ENCODE peak calls at places on chromosomes 2 and 18, in ten cellular contexts. L is heart left ventricle, I is SK-N-SH, P is nephron progenitor cell, D is neural crest cell, M is osteocyte, K is upper lobe of left lung, J is IMR-90, N is WTC11, C is fibroblast of lung. B is an unnamed sample.

GRCh38 chr18:75752864-75753263 is 325.4 kb upstream of the SMIM21 start:
- DNase-seq in L (no peak), I (no peak), P (no peak), D (no peak), M (no peak), K (no peak), J (no peak), N (peak; percentile 12), C (no peak), B (no peak)

GRCh38 chr2:12587729-12588522 is 128.8 kb upstream of the TRIB2 start:
- DNase-seq in L (no peak), I (no peak), P (no peak), D (no peak), M (no peak), K (peak; percentile 25), J (peak; percentile 96), N (no peak), C (peak; percentile 94), B (no peak)

GRCh38 chr2:240946046-240946445 is 39.9 kb downstream of the CROCC2 start:
- DNase-seq in L (peak; percentile 14), I (no peak), P (no peak), D (no peak), M (peak; percentile 71), K (no peak), J (no peak), N (peak; percentile 10), C (no peak), B (no peak)

GRCh38 chr2:180442860-180443644 is 436.0 kb upstream of the CWC22 start:
- DNase-seq in L (no peak), I (no peak), P (no peak), D (no peak), M (no peak), K (no peak), J (no peak), N (no peak), C (no peak), B (no peak)

GRCh38 chr2:237434916-237435315 is 21.0 kb upstream of the COL6A3 start:
- DNase-seq in L (no peak), I (no peak), P (peak; percentile 47), D (no peak), M (no peak), K (no peak), J (peak; percentile 75), N (no peak), C (no peak), B (peak; percentile 73)

GRCh38 chr2:10547011-10547410 is 98.9 kb upstream of the ODC1 start:
- DNase-seq in L (no peak), I (no peak), P (no peak), D (no peak), M (no peak), K (no peak), J (peak; percentile 58), N (no peak), C (no peak), B (no peak)

GRCh38 chr18:65942854-65943253 is 192.0 kb downstream of the CDH7 start:
- DNase-seq in L (no peak), I (no peak), P (no peak), D (no peak), M (no peak), K (no peak), J (no peak), N (no peak), C (no peak), B (peak; percentile 41)

GRCh38 chr2:146587291-146587713 is 1257.5 kb upstream of the ACVR2A start:
- DNase-seq in L (no peak), I (peak; percentile 4), P (no peak), D (no peak), M (no peak), K (no peak), J (no peak), N (no peak), C (no peak), B (no peak)

GRCh38 chr2:106575955-106576354 is 88.8 kb downstream of the CD8B2 start:
- DNase-seq in L (peak; percentile 40), I (peak; percentile 64), P (peak; percentile 61), D (no peak), M (peak; percentile 87), K (no peak), J (peak; percentile 56), N (peak; percentile 60), C (peak; percentile 44), B (no peak)

GRCh38 chr18:50751490-50751889 is 68.3 kb downstream of the MRO start:
- DNase-seq in L (no peak), I (peak; percentile 54), P (no peak), D (no peak), M (no peak), K (no peak), J (no peak), N (no peak), C (no peak), B (no peak)

GRCh38 chr2:9439536-9439935 is 16.1 kb downstream of the CPSF3 start:
- DNase-seq in L (no peak), I (no peak), P (no peak), D (no peak), M (no peak), K (no peak), J (peak; percentile 61), N (no peak), C (no peak), B (no peak)

GRCh38 chr2:33448216-33448899 is 28.1 kb upstream of the RASGRP3 start:
- DNase-seq in L (no peak), I (no peak), P (no peak), D (no peak), M (no peak), K (no peak), J (no peak), N (no peak), C (no peak), B (no peak)

DNA sequence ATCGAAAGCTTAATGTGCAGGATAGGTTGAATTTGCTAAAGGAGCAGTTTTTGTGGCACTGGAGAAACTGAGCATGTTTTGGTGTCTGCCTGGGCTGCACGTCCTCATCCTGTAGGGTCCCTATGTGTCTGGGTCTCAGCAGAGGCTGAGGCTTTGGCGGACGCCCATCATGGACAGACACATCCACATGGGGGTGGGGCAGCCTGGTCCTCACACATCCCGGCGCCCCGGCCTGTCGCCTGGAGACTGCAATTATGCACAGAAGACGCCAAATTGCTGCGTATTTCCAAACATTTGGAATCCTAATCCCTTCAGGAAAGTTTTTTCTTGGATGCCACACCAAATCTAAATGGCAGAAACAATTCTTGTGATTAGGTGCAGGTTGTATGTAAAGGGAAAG is 128.2 kb upstream of the TWIST2 start:
- DNase-seq in L (no peak), I (no peak), P (no peak), D (no peak), M (peak; percentile 76), K (no peak), J (no peak), N (no peak), C (no peak), B (no peak)
- TF ChIP-seq CTCF in L (no peak), I (no peak), P (no peak), D (no peak), M (no peak), K (no peak), J (no peak), N (no peak), C (no peak), B (no peak)

GRCh38 chr2:202944816-202945215 is 32.7 kb downstream of the CARF start:
- DNase-seq in L (no peak), I (no peak), P (no peak), D (no peak), M (no peak), K (no peak), J (peak; percentile 71), N (no peak), C (no peak), B (no peak)

GRCh38 chr2:202941771-202942170 is 29.7 kb downstream of the CARF start:
- DNase-seq in L (no peak), I (no peak), P (no peak), D (no peak), M (no peak), K (no peak), J (peak; percentile 83), N (no peak), C (no peak), B (no peak)

GRCh38 chr2:202945497-202945896 is 33.4 kb downstream of the CARF start:
- DNase-seq in L (no peak), I (no peak), P (no peak), D (no peak), M (no peak), K (no peak), J (no peak), N (no peak), C (no peak), B (no peak)

GRCh38 chr2:202938960-202939359 is 26.9 kb downstream of the CARF start:
- DNase-seq in L (no peak), I (no peak), P (no peak), D (no peak), M (no peak), K (no peak), J (no peak), N (no peak), C (no peak), B (no peak)

DNA sequence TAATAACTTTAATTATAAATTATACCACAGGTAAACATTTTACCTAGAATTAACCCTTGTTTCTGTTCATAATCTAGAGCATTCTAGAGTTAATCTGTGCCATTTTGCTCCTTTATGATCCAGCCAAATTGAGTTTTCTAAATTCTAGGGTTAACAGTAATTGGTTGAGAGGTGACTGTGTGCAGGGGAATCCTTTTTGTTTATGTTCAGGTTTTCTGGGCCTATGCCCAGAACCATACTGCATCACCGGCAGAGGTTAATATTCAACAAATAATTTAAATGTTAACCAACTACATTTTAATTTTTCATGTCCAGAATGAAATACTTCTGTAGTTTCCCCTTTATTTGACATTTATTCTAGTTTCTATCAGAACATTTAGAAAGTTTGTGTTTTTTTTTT is 32.3 kb downstream of the CARF start:
- DNase-seq in L (no peak), I (no peak), P (no peak), D (no peak), M (no peak), K (no peak), J (peak; percentile 87), N (no peak), C (peak; percentile 66), B (no peak)
- TF ChIP-seq CTCF in L (no peak), I (no peak), P (no peak), D (no peak), M (no peak), K (no peak), J (no peak), N (no peak), C (no peak), B (no peak)

GRCh38 chr2:202669841-202670240 is 35.1 kb downstream of the FAM117B start:
- DNase-seq in L (no peak), I (no peak), P (no peak), D (no peak), M (no peak), K (no peak), J (no peak), N (no peak), C (no peak), B (no peak)
- TF ChIP-seq CTCF in L (no peak), I (no peak), P (no peak), D (no peak), M (no peak), K (no peak), J (no peak), N (no peak), C (no peak), B (no peak)

DNA sequence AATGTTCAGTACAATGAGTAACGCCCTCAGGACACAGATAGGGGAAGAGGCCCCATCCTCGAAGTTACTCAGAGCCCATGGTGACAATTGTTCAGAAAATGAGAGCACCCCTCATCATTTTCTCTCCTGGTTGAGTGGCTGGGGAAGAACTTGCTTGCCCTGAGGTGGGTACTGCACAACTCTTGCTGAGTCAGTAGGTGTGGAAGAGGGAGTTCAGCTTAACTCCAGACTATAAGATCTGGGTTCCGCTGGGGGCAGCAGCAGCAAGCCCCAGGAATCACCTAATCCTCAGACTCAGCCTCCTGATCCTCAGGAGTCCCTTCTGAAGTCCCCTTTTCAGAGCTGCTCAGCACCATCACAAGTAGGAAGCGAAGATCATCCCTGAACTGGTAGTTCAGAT is 123.7 kb downstream of the PIEZO2 start:
- DNase-seq in L (no peak), I (no peak), P (no peak), D (no peak), M (no peak), K (no peak), J (no peak), N (no peak), C (no peak), B (no peak)
- TF ChIP-seq CTCF in L (no peak), I (no peak), P (no peak), D (no peak), M (no peak), K (no peak), J (no peak), N (no peak), C (no peak), B (no peak)

B was measured in A673.